ENCODE peak calls at places on chromosomes 13 and 19, in ten cellular contexts. One of them, this sample, is unnamed.

GRCh38 chr19:45767410-45767880 is 1.6 kb downstream of the SIX5 start:
- DNase-seq in NCI-H2081: no peak
- DNase-seq in DMS53: peak
- DNase-seq in endothelial cell of umbilical vein: peak
- DNase-seq in PC-9: peak
- DNase-seq in activated T-cell treated with anti-CD3 and anti-CD28 coated beads for 24 hours: no peak
- DNase-seq in T-helper 1 cell: no peak
- DNase-seq in aorta: peak
- DNase-seq in stimulated activated CD4-positive, alpha-beta T cell treated with anti-CD3 and anti-CD28 coated beads, Interleukin-1b, Interleukin-23, amount 100 ng/mL, for 1 hour: no peak
- DNase-seq in GM13977: no peak
- DNase-seq in this sample: peak

GRCh38 chr19:17642656-17643055 is 45.5 kb downstream of the UNC13A start:
- DNase-seq in PC-9: no peak
- DNase-seq in DMS53: no peak
- DNase-seq in GM13977: no peak
- DNase-seq in endothelial cell of umbilical vein: no peak
- DNase-seq in stimulated activated CD4-positive, alpha-beta T cell treated with anti-CD3 and anti-CD28 coated beads, Interleukin-1b, Interleukin-23, amount 100 ng/mL, for 1 hour: no peak
- DNase-seq in NCI-H2081: no peak
- DNase-seq in T-helper 1 cell: no peak
- DNase-seq in aorta: peak
- DNase-seq in activated T-cell treated with anti-CD3 and anti-CD28 coated beads for 24 hours: no peak
- DNase-seq in this sample: no peak

GRCh38 chr13:28854657-28855056 is 34.5 kb downstream of the MTUS2 start:
- DNase-seq in T-helper 1 cell: no peak
- DNase-seq in endothelial cell of umbilical vein: no peak
- DNase-seq in GM13977: no peak
- DNase-seq in aorta: no peak
- DNase-seq in activated T-cell treated with anti-CD3 and anti-CD28 coated beads for 24 hours: no peak
- DNase-seq in NCI-H2081: no peak
- DNase-seq in PC-9: no peak
- DNase-seq in DMS53: no peak
- DNase-seq in stimulated activated CD4-positive, alpha-beta T cell treated with anti-CD3 and anti-CD28 coated beads, Interleukin-1b, Interleukin-23, amount 100 ng/mL, for 1 hour: no peak
- DNase-seq in this sample: no peak

GRCh38 chr13:107258599-107259187 is 690.8 kb upstream of the ARGLU1 start:
- DNase-seq in endothelial cell of umbilical vein: peak
- DNase-seq in activated T-cell treated with anti-CD3 and anti-CD28 coated beads for 24 hours: no peak
- DNase-seq in aorta: no peak
- DNase-seq in DMS53: peak
- DNase-seq in GM13977: no peak
- DNase-seq in T-helper 1 cell: no peak
- DNase-seq in NCI-H2081: no peak
- DNase-seq in PC-9: peak
- DNase-seq in stimulated activated CD4-positive, alpha-beta T cell treated with anti-CD3 and anti-CD28 coated beads, Interleukin-1b, Interleukin-23, amount 100 ng/mL, for 1 hour: no peak
- DNase-seq in this sample: no peak

GRCh38 chr19:27733551-27734266 is 1479.2 kb downstream of the UQCRFS1 start:
- DNase-seq in aorta: no peak
- DNase-seq in endothelial cell of umbilical vein: no peak
- DNase-seq in activated T-cell treated with anti-CD3 and anti-CD28 coated beads for 24 hours: no peak
- DNase-seq in DMS53: no peak
- DNase-seq in NCI-H2081: no peak
- DNase-seq in T-helper 1 cell: no peak
- DNase-seq in GM13977: no peak
- DNase-seq in PC-9: no peak
- DNase-seq in stimulated activated CD4-positive, alpha-beta T cell treated with anti-CD3 and anti-CD28 coated beads, Interleukin-1b, Interleukin-23, amount 100 ng/mL, for 1 hour: no peak
- DNase-seq in this sample: no peak

GRCh38 chr19:3459322-3459881 is 20.9 kb downstream of the SMIM24 start:
- DNase-seq in activated T-cell treated with anti-CD3 and anti-CD28 coated beads for 24 hours: no peak
- DNase-seq in endothelial cell of umbilical vein: peak
- DNase-seq in PC-9: no peak
- DNase-seq in GM13977: no peak
- DNase-seq in DMS53: peak
- DNase-seq in aorta: peak
- DNase-seq in T-helper 1 cell: no peak
- DNase-seq in NCI-H2081: no peak
- DNase-seq in stimulated activated CD4-positive, alpha-beta T cell treated with anti-CD3 and anti-CD28 coated beads, Interleukin-1b, Interleukin-23, amount 100 ng/mL, for 1 hour: no peak
- DNase-seq in this sample: peak

GRCh38 chr13:98144501-98145350 is 1.8 kb downstream of the FARP1 start:
- DNase-seq in T-helper 1 cell: no peak
- DNase-seq in NCI-H2081: peak
- DNase-seq in aorta: no peak
- DNase-seq in stimulated activated CD4-positive, alpha-beta T cell treated with anti-CD3 and anti-CD28 coated beads, Interleukin-1b, Interleukin-23, amount 100 ng/mL, for 1 hour: no peak
- DNase-seq in DMS53: no peak
- DNase-seq in GM13977: no peak
- DNase-seq in PC-9: peak
- DNase-seq in endothelial cell of umbilical vein: peak
- DNase-seq in activated T-cell treated with anti-CD3 and anti-CD28 coated beads for 24 hours: no peak
- DNase-seq in this sample: peak

GRCh38 chr13:51816604-51817254 is 12.8 kb upstream of the DHRS12 start:
- DNase-seq in PC-9: no peak
- DNase-seq in DMS53: no peak
- DNase-seq in aorta: no peak
- DNase-seq in endothelial cell of umbilical vein: no peak
- DNase-seq in T-helper 1 cell: no peak
- DNase-seq in NCI-H2081: no peak
- DNase-seq in activated T-cell treated with anti-CD3 and anti-CD28 coated beads for 24 hours: no peak
- DNase-seq in stimulated activated CD4-positive, alpha-beta T cell treated with anti-CD3 and anti-CD28 coated beads, Interleukin-1b, Interleukin-23, amount 100 ng/mL, for 1 hour: no peak
- DNase-seq in GM13977: no peak
- DNase-seq in this sample: peak

GRCh38 chr19:14507704-14508246 is 10.4 kb downstream of the DNAJB1 start:
- DNase-seq in endothelial cell of umbilical vein: peak
- DNase-seq in activated T-cell treated with anti-CD3 and anti-CD28 coated beads for 24 hours: no peak
- DNase-seq in stimulated activated CD4-positive, alpha-beta T cell treated with anti-CD3 and anti-CD28 coated beads, Interleukin-1b, Interleukin-23, amount 100 ng/mL, for 1 hour: no peak
- DNase-seq in T-helper 1 cell: no peak
- DNase-seq in DMS53: peak
- DNase-seq in PC-9: peak
- DNase-seq in GM13977: no peak
- DNase-seq in NCI-H2081: no peak
- DNase-seq in aorta: no peak
- DNase-seq in this sample: no peak

GRCh38 chr19:5046339-5047039 is 77.6 kb downstream of the KDM4B start:
- DNase-seq in T-helper 1 cell: no peak
- DNase-seq in aorta: no peak
- DNase-seq in PC-9: peak
- DNase-seq in activated T-cell treated with anti-CD3 and anti-CD28 coated beads for 24 hours: no peak
- DNase-seq in DMS53: peak
- DNase-seq in NCI-H2081: peak
- DNase-seq in stimulated activated CD4-positive, alpha-beta T cell treated with anti-CD3 and anti-CD28 coated beads, Interleukin-1b, Interleukin-23, amount 100 ng/mL, for 1 hour: no peak
- DNase-seq in endothelial cell of umbilical vein: no peak
- DNase-seq in GM13977: no peak
- DNase-seq in this sample: peak

GRCh38 chr13:23670793-23671192 is 100.6 kb downstream of the TNFRSF19 start:
- DNase-seq in GM13977: no peak
- DNase-seq in aorta: no peak
- DNase-seq in stimulated activated CD4-positive, alpha-beta T cell treated with anti-CD3 and anti-CD28 coated beads, Interleukin-1b, Interleukin-23, amount 100 ng/mL, for 1 hour: no peak
- DNase-seq in endothelial cell of umbilical vein: no peak
- DNase-seq in DMS53: no peak
- DNase-seq in NCI-H2081: no peak
- DNase-seq in PC-9: no peak
- DNase-seq in T-helper 1 cell: no peak
- DNase-seq in activated T-cell treated with anti-CD3 and anti-CD28 coated beads for 24 hours: no peak
- DNase-seq in this sample: no peak

GRCh38 chr13:81025091-81025490 is 684.2 kb upstream of the SPRY2 start:
- DNase-seq in T-helper 1 cell: no peak
- DNase-seq in DMS53: no peak
- DNase-seq in NCI-H2081: no peak
- DNase-seq in aorta: no peak
- DNase-seq in PC-9: no peak
- DNase-seq in stimulated activated CD4-positive, alpha-beta T cell treated with anti-CD3 and anti-CD28 coated beads, Interleukin-1b, Interleukin-23, amount 100 ng/mL, for 1 hour: no peak
- DNase-seq in endothelial cell of umbilical vein: no peak
- DNase-seq in GM13977: no peak
- DNase-seq in activated T-cell treated with anti-CD3 and anti-CD28 coated beads for 24 hours: no peak
- DNase-seq in this sample: no peak

GRCh38 chr19:17311455-17312248 is 2.3 kb downstream of the DDA1 start:
- DNase-seq in NCI-H2081: no peak
- DNase-seq in activated T-cell treated with anti-CD3 and anti-CD28 coated beads for 24 hours: no peak
- DNase-seq in aorta: no peak
- DNase-seq in DMS53: no peak
- DNase-seq in PC-9: peak
- DNase-seq in GM13977: no peak
- DNase-seq in stimulated activated CD4-positive, alpha-beta T cell treated with anti-CD3 and anti-CD28 coated beads, Interleukin-1b, Interleukin-23, amount 100 ng/mL, for 1 hour: no peak
- DNase-seq in endothelial cell of umbilical vein: no peak
- DNase-seq in T-helper 1 cell: no peak
- DNase-seq in this sample: no peak

GRCh38 chr19:3543150-3544053 is 4.4 kb downstream of the TEKTIP1 start:
- DNase-seq in stimulated activated CD4-positive, alpha-beta T cell treated with anti-CD3 and anti-CD28 coated beads, Interleukin-1b, Interleukin-23, amount 100 ng/mL, for 1 hour: no peak
- DNase-seq in NCI-H2081: no peak
- DNase-seq in T-helper 1 cell: no peak
- DNase-seq in PC-9: no peak
- DNase-seq in GM13977: no peak
- DNase-seq in DMS53: no peak
- DNase-seq in endothelial cell of umbilical vein: no peak
- DNase-seq in aorta: peak
- DNase-seq in activated T-cell treated with anti-CD3 and anti-CD28 coated beads for 24 hours: no peak
- DNase-seq in this sample: no peak

GRCh38 chr19:46898731-46899130 is 37.9 kb downstream of the ARHGAP35 start:
- DNase-seq in GM13977: no peak
- DNase-seq in NCI-H2081: no peak
- DNase-seq in aorta: no peak
- DNase-seq in DMS53: no peak
- DNase-seq in PC-9: no peak
- DNase-seq in stimulated activated CD4-positive, alpha-beta T cell treated with anti-CD3 and anti-CD28 coated beads, Interleukin-1b, Interleukin-23, amount 100 ng/mL, for 1 hour: no peak
- DNase-seq in activated T-cell treated with anti-CD3 and anti-CD28 coated beads for 24 hours: no peak
- DNase-seq in endothelial cell of umbilical vein: no peak
- DNase-seq in T-helper 1 cell: no peak
- DNase-seq in this sample: no peak

GRCh38 chr13:89199138-89199537 is 1528.0 kb downstream of the SLITRK5 start:
- DNase-seq in GM13977: no peak
- DNase-seq in stimulated activated CD4-positive, alpha-beta T cell treated with anti-CD3 and anti-CD28 coated beads, Interleukin-1b, Interleukin-23, amount 100 ng/mL, for 1 hour: no peak
- DNase-seq in aorta: no peak
- DNase-seq in endothelial cell of umbilical vein: no peak
- DNase-seq in DMS53: no peak
- DNase-seq in NCI-H2081: no peak
- DNase-seq in activated T-cell treated with anti-CD3 and anti-CD28 coated beads for 24 hours: no peak
- DNase-seq in T-helper 1 cell: no peak
- DNase-seq in PC-9: no peak
- DNase-seq in this sample: peak

GRCh38 chr13:40982772-40983171 is 36.3 kb downstream of the ELF1 start:
- DNase-seq in DMS53: peak
- DNase-seq in endothelial cell of umbilical vein: peak
- DNase-seq in activated T-cell treated with anti-CD3 and anti-CD28 coated beads for 24 hours: peak
- DNase-seq in PC-9: no peak
- DNase-seq in NCI-H2081: no peak
- DNase-seq in GM13977: peak
- DNase-seq in aorta: no peak
- DNase-seq in stimulated activated CD4-positive, alpha-beta T cell treated with anti-CD3 and anti-CD28 coated beads, Interleukin-1b, Interleukin-23, amount 100 ng/mL, for 1 hour: no peak
- DNase-seq in T-helper 1 cell: peak
- DNase-seq in this sample: no peak

GRCh38 chr13:108121406-108121805 is 93.9 kb downstream of the LIG4 start:
- DNase-seq in activated T-cell treated with anti-CD3 and anti-CD28 coated beads for 24 hours: no peak
- DNase-seq in T-helper 1 cell: no peak
- DNase-seq in GM13977: no peak
- DNase-seq in stimulated activated CD4-positive, alpha-beta T cell treated with anti-CD3 and anti-CD28 coated beads, Interleukin-1b, Interleukin-23, amount 100 ng/mL, for 1 hour: no peak
- DNase-seq in DMS53: no peak
- DNase-seq in NCI-H2081: no peak
- DNase-seq in PC-9: no peak
- DNase-seq in aorta: no peak
- DNase-seq in endothelial cell of umbilical vein: no peak
- DNase-seq in this sample: peak

GRCh38 chr13:19179916-19180315 is 1.7 kb downstream of the TUBA3C start:
- DNase-seq in GM13977: no peak
- DNase-seq in NCI-H2081: no peak
- DNase-seq in DMS53: no peak
- DNase-seq in endothelial cell of umbilical vein: no peak
- DNase-seq in stimulated activated CD4-positive, alpha-beta T cell treated with anti-CD3 and anti-CD28 coated beads, Interleukin-1b, Interleukin-23, amount 100 ng/mL, for 1 hour: no peak
- DNase-seq in T-helper 1 cell: no peak
- DNase-seq in activated T-cell treated with anti-CD3 and anti-CD28 coated beads for 24 hours: no peak
- DNase-seq in PC-9: no peak
- DNase-seq in aorta: peak
- DNase-seq in this sample: no peak

GRCh38 chr13:23673354-23673753 is 103.1 kb downstream of the TNFRSF19 start:
- DNase-seq in T-helper 1 cell: no peak
- DNase-seq in stimulated activated CD4-positive, alpha-beta T cell treated with anti-CD3 and anti-CD28 coated beads, Interleukin-1b, Interleukin-23, amount 100 ng/mL, for 1 hour: no peak
- DNase-seq in DMS53: peak
- DNase-seq in activated T-cell treated with anti-CD3 and anti-CD28 coated beads for 24 hours: no peak
- DNase-seq in GM13977: no peak
- DNase-seq in NCI-H2081: no peak
- DNase-seq in aorta: no peak
- DNase-seq in endothelial cell of umbilical vein: no peak
- DNase-seq in PC-9: no peak
- DNase-seq in this sample: no peak

GRCh38 chr19:6779204-6779603 is 6.7 kb downstream of the VAV1 start:
- DNase-seq in T-helper 1 cell: no peak
- DNase-seq in activated T-cell treated with anti-CD3 and anti-CD28 coated beads for 24 hours: no peak
- DNase-seq in NCI-H2081: no peak
- DNase-seq in endothelial cell of umbilical vein: no peak
- DNase-seq in DMS53: no peak
- DNase-seq in PC-9: no peak
- DNase-seq in stimulated activated CD4-positive, alpha-beta T cell treated with anti-CD3 and anti-CD28 coated beads, Interleukin-1b, Interleukin-23, amount 100 ng/mL, for 1 hour: no peak
- DNase-seq in GM13977: no peak
- DNase-seq in aorta: no peak
- DNase-seq in this sample: no peak

GRCh38 chr13:38630780-38631179 is 56.1 kb upstream of the FREM2 start:
- DNase-seq in GM13977: no peak
- DNase-seq in NCI-H2081: no peak
- DNase-seq in T-helper 1 cell: no peak
- DNase-seq in PC-9: no peak
- DNase-seq in DMS53: no peak
- DNase-seq in endothelial cell of umbilical vein: no peak
- DNase-seq in stimulated activated CD4-positive, alpha-beta T cell treated with anti-CD3 and anti-CD28 coated beads, Interleukin-1b, Interleukin-23, amount 100 ng/mL, for 1 hour: no peak
- DNase-seq in activated T-cell treated with anti-CD3 and anti-CD28 coated beads for 24 hours: no peak
- DNase-seq in aorta: no peak
- DNase-seq in this sample: peak

GRCh38 chr19:40717880-40718773 is 1.2 kb downstream of the ITPKC start:
- DNase-seq in endothelial cell of umbilical vein: peak
- DNase-seq in stimulated activated CD4-positive, alpha-beta T cell treated with anti-CD3 and anti-CD28 coated beads, Interleukin-1b, Interleukin-23, amount 100 ng/mL, for 1 hour: no peak
- DNase-seq in GM13977: no peak
- DNase-seq in NCI-H2081: no peak
- DNase-seq in aorta: peak
- DNase-seq in activated T-cell treated with anti-CD3 and anti-CD28 coated beads for 24 hours: no peak
- DNase-seq in PC-9: peak
- DNase-seq in DMS53: peak
- DNase-seq in T-helper 1 cell: no peak
- DNase-seq in this sample: peak

GRCh38 chr19:18932216-18932841 is 8.7 kb downstream of the HOMER3 start:
- DNase-seq in aorta: peak
- DNase-seq in PC-9: peak
- DNase-seq in activated T-cell treated with anti-CD3 and anti-CD28 coated beads for 24 hours: peak
- DNase-seq in DMS53: peak
- DNase-seq in NCI-H2081: peak
- DNase-seq in GM13977: peak
- DNase-seq in endothelial cell of umbilical vein: peak
- DNase-seq in T-helper 1 cell: peak
- DNase-seq in stimulated activated CD4-positive, alpha-beta T cell treated with anti-CD3 and anti-CD28 coated beads, Interleukin-1b, Interleukin-23, amount 100 ng/mL, for 1 hour: peak
- DNase-seq in this sample: peak

GRCh38 chr19:38812004-38812840 is 523 bp downstream of the LGALS4 start:
- DNase-seq in GM13977: peak
- DNase-seq in PC-9: no peak
- DNase-seq in endothelial cell of umbilical vein: no peak
- DNase-seq in T-helper 1 cell: no peak
- DNase-seq in aorta: peak
- DNase-seq in NCI-H2081: no peak
- DNase-seq in DMS53: no peak
- DNase-seq in stimulated activated CD4-positive, alpha-beta T cell treated with anti-CD3 and anti-CD28 coated beads, Interleukin-1b, Interleukin-23, amount 100 ng/mL, for 1 hour: no peak
- DNase-seq in activated T-cell treated with anti-CD3 and anti-CD28 coated beads for 24 hours: no peak
- DNase-seq in this sample: no peak

GRCh38 chr13:33721719-33722118 is 96.2 kb upstream of the RFC3 start:
- DNase-seq in GM13977: no peak
- DNase-seq in NCI-H2081: no peak
- DNase-seq in endothelial cell of umbilical vein: peak
- DNase-seq in stimulated activated CD4-positive, alpha-beta T cell treated with anti-CD3 and anti-CD28 coated beads, Interleukin-1b, Interleukin-23, amount 100 ng/mL, for 1 hour: no peak
- DNase-seq in aorta: no peak
- DNase-seq in activated T-cell treated with anti-CD3 and anti-CD28 coated beads for 24 hours: no peak
- DNase-seq in PC-9: no peak
- DNase-seq in DMS53: no peak
- DNase-seq in T-helper 1 cell: no peak
- DNase-seq in this sample: no peak